ENCODE peak calls at places on chromosomes 16 and 17, in four cellular contexts. K, Q, M and I are unnamed samples.

GRCh38 chr17:56891751-56892150 is 22.1 kb downstream of the TRIM25 start:
- DNase-seq in M (peak), Q (no peak), K (peak), I (no peak)

GRCh38 chr17:4980644-4981216 is 6.7 kb downstream of the CAMTA2 start:
- DNase-seq in M (no peak), K (peak), Q (no peak), I (no peak)

GRCh38 chr16:81360135-81360534 is 45.4 kb downstream of the GAN start:
- DNase-seq in M (no peak), Q (no peak), K (no peak), I (no peak)

GRCh38 chr17:45849536-45849990 is 4.9 kb downstream of the SPPL2C start:
- DNase-seq in M (no peak), Q (no peak), K (no peak), I (no peak)

GRCh38 chr16:71360378-71360777 is 1.9 kb downstream of the CALB2 start:
- DNase-seq in M (peak), K (peak), Q (peak), I (no peak)

GRCh38 chr17:33197342-33197741 is 95.8 kb downstream of the ASIC2 start:
- DNase-seq in Q (no peak), M (no peak), K (no peak), I (no peak)

GRCh38 chr16:88784856-88785105 is 239 bp downstream of the PIEZO1 start:
- DNase-seq in K (no peak), Q (no peak), M (no peak), I (no peak)

GRCh38 chr17:40648326-40648968 is 829 bp upstream of the SMARCE1 start:
- DNase-seq in M (no peak), K (no peak), Q (no peak), I (peak)

GRCh38 chr17:4097165-4097960 is 45.5 kb downstream of the ZZEF1 start:
- DNase-seq in M (no peak), Q (no peak), K (no peak), I (no peak)

GRCh38 chr17:32275060-32276042 is 9.7 kb downstream of the RHBDL3 start:
- DNase-seq in K (peak), M (peak), Q (no peak), I (no peak)

GRCh38 chr17:66549731-66550207 is 247.4 kb downstream of the PRKCA start:
- DNase-seq in M (no peak), K (peak), Q (no peak), I (no peak)

GRCh38 chr16:52545544-52546262 is 1.2 kb downstream of the TOX3 start:
- DNase-seq in K (no peak), Q (no peak), M (no peak), I (no peak)

GRCh38 chr17:80681215-80681614 is 136.6 kb downstream of the RPTOR start:
- DNase-seq in K (no peak), Q (no peak), M (no peak), I (no peak)

GRCh38 chr16:68696514-68696913 is 40.6 kb upstream of the CDH1 start:
- DNase-seq in Q (no peak), K (no peak), M (no peak), I (no peak)

GRCh38 chr17:65071861-65072260 is 15.3 kb upstream of the GNA13 start:
- DNase-seq in M (no peak), Q (no peak), K (peak), I (no peak)

GRCh38 chr17:15384142-15384803 is 42.9 kb upstream of the TEKT3 start:
- DNase-seq in K (no peak), M (peak), Q (no peak), I (no peak)

GRCh38 chr17:69525920-69526841 is 111.7 kb downstream of the MAP2K6 start:
- DNase-seq in M (peak), Q (no peak), K (peak), I (peak)

GRCh38 chr17:50182783-50183438 is 17.1 kb downstream of the SGCA start:
- DNase-seq in Q (no peak), M (no peak), K (no peak), I (no peak)

GRCh38 chr17:50185724-50186545 is 15.5 kb downstream of the COL1A1 start:
- DNase-seq in Q (no peak), M (no peak), K (no peak), I (no peak)

GRCh38 chr17:50183439-50184001 is 17.7 kb downstream of the SGCA start:
- DNase-seq in Q (no peak), M (no peak), K (no peak), I (no peak)

GRCh38 chr17:50184057-50184456 is 17.4 kb downstream of the COL1A1 start:
- DNase-seq in M (no peak), Q (no peak), K (no peak), I (no peak)

GRCh38 chr17:50184611-50185398 is 16.6 kb downstream of the COL1A1 start:
- DNase-seq in K (no peak), M (peak), Q (no peak), I (peak)
- H3K4me3 ChIP-seq in K (no peak), M (no peak), Q (no peak), I (no peak)

DNA sequence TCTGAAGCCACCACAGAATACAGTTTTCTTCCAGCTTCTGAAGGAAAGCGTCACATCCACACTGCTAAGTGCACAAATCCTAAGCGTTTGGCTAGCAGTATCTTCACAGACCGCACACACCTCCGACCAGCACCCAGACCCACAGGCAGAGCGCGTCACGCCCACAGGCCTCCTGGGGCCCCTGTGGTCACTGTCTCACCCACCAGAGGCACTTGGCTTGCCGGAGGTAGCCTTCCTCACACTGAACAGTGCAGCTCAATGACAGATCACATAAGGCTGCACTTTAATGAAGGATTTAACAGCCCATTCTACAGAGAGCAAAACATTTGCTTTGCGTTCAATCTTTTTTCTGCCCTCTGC is 21.2 kb downstream of the SPHK1 start:
- DNase-seq in M (no peak), Q (no peak), K (no peak), I (no peak)
- TF ChIP-seq CTCF in M (no peak), Q (no peak), K (no peak), I (no peak)

DNA sequence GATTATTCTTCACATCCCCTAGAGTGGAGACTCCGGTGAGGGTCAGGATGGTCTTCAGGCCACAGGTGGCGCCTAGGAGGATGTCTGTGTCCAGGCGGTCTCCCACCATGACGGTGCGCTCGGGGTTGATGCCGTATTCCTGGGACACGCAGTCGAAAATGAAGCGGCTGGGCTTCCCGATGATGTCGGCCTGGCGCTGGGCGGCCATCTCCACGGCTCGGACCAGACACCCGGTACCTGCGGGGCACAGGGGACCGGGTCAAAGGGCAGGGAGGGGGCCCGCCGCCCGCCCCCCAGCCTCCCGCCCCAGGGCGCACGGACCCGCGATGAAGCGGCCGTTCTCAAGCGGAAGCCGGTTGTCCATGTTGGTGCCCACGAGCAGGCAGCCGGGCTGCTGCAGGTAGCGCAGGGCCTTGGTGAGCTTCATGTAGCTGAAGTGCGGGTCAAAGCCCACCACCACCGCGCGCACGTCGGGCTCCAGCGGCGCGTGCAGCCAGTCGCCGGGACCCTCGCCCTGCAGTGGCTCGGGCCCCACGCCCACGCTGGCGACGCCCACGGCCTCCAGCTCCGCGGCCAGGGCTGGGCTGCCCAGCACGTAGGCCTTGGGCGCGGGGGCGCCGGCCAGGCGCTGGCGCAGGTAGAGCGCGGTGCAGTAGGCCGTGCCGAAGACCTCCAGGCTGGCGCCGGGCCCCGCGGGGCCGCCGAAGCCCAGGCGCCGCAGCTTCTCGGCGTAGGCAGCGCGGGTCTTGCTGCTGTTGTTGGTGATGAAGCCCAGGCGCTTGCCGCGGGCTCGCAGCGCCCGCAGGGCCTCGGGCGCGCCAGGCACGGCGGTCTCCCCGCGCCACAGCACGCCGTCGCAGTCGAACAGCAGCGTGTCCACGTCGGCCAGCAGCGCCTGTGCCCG is 571 bp downstream of the PGP start:
- DNase-seq in M (no peak), Q (no peak), K (no peak), I (no peak)
- TF ChIP-seq POLR2A in M (peak), Q (no peak), K (peak), I (no peak)

DNA sequence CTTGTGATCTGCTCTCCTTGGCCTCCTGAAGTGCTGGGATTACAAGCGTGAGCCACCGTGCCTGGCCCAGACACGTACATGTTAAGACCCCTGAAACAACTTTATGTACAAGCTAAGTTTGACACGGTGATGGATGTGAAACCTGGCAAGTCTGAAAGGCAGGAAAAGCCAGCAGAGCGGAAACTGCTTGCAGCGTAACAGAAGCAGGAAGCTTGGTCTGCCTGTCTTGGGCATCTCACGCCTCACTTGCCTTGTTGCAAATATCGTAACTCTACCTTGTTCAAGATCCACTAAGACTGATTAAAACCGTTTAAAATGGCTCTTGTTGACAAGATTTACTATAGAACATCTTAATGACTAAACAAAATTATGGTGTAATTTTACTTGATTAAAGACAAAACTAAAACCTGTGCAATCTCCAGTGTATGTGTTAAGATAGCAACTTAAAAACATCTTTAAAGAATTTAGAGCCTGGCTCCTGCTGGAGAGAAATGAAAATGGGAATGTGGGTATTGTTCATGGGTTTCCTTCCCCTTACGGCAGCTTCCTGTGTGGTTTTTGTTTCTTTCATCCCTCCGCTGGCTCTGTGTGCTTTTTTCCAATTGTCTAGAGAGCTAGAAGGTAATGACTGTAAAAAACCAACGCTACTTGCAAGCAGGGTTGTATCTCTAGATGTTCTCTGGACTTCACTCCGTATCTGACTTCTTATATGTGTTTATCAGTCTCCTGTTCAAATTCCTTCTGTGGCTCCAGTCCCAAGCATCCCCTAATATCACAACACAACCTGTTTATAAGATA is 477.6 kb downstream of the XYLT1 start:
- DNase-seq in M (no peak), Q (no peak), K (no peak), I (no peak)
- H3K4me3 ChIP-seq in M (no peak), Q (no peak), K (no peak), I (no peak)

DNA sequence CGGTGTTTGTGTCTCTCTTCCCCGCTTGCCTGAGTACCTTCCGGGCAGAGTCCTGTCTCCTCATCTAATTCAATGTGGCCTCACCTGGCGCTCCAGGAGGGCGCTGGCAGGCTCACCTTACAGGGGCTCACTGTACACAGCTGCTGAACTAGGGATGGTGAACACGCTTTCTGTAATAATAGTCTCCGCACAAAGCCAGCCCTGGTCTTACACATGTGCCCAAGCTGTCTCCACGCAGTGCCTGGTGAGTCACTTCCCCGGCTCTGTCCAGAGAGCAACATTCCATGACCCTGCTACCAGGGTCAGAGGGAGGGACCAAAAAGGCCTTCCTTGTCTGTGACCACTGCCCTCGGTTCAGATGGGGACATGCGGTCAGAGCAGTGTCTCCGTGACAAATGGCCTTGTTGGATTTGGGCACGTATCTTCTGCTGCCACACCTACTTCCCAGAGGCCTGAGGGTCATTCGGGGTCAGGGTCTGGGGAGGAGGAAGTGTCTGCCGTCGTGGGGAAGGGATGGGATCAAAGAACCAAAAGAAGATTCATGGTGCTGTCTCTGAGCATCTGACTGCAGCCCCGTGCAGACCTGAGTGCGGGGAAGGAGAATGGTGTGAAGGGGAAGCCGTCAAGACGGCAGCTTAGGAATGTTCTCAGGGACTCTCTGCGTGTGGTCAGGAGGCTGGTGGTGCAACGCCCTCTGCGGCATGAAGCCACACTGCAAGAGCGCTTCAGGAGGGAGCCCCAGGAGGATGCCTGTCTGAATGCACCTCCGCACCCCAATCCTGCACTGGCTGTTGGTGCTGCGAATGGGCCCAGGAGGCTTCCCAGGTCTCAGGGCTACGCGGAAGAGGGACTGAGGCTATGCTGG is 68.8 kb downstream of the IL21R start:
- DNase-seq in M (peak), K (no peak), Q (no peak), I (peak)
- TF ChIP-seq CTCF in M (no peak), K (no peak), Q (no peak), I (no peak)

DNA sequence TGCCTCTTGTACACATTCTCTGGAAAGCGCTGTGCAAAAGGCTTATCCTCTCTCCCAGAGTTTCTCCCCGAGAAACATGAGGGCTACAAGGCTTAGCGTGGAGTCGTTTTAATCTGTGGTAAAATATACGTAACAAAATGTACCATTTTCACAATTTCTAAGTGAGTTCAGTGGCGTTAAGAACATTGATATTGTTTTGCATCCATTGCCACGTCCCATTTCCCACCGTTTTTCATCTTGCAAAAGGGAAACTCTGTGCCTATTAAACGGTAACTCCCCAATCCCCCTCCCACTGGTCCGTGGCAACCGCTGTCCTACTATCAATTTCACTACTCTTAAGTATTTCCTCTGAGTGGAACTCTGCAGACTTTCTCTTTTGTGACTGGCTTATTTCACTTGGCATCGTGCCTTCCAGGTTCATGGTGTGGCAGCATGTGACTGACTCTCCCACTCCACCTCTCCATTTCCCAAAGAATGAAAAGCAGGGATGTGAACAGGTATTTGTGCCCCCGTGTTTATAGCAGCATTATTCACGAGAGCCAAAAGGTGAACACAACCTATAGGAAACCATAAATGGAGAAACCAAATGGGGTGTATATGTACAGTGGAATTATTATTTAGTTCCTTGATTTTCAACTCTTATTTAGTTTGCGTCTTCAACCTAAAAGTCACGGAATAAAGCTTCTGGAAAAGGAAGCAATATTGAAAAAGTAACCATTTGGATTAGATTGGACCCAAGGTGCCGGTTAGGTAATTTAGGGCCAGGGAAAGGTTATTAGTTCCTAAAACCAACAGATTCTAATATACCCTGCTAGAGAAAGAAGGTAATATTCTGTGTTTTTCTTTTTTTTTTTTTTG is 1.1 kb upstream of the USP32 start:
- DNase-seq in M (peak), Q (peak), K (peak), I (peak)
- TF ChIP-seq POLR2A in M (no peak), Q (no peak), K (peak), I (no peak)

GRCh38 chr16:12507366-12507765 is 296.3 kb downstream of the CPPED1 start:
- DNase-seq in Q (no peak), K (no peak), M (no peak), I (no peak)

GRCh38 chr16:12511308-12511707 is 292.4 kb downstream of the CPPED1 start:
- DNase-seq in Q (no peak), K (no peak), M (no peak), I (no peak)

GRCh38 chr16:12509121-12509520 is 294.6 kb downstream of the CPPED1 start:
- DNase-seq in K (no peak), M (no peak), Q (no peak), I (no peak)

GRCh38 chr16:12511708-12512107 is 292.0 kb downstream of the CPPED1 start:
- DNase-seq in Q (no peak), K (no peak), M (no peak), I (no peak)

GRCh38 chr16:12508054-12508453 is 295.6 kb downstream of the CPPED1 start:
- DNase-seq in K (no peak), M (no peak), Q (no peak), I (no peak)
- H3K4me3 ChIP-seq in K (no peak), M (no peak), Q (no peak), I (no peak)

GRCh38 chr16:2749936-2750335 is 2.5 kb upstream of the SRRM2 start:
- DNase-seq in K (no peak), M (no peak), Q (no peak), I (no peak)

GRCh38 chr16:2752850-2753522 is 548 bp downstream of the SRRM2 start:
- DNase-seq in Q (peak), K (peak), M (peak), I (peak)

GRCh38 chr16:2751577-2752034 is 832 bp upstream of the SRRM2 start:
- DNase-seq in M (peak), Q (no peak), K (no peak), I (no peak)

GRCh38 chr16:2753523-2754020 is 1.1 kb downstream of the SRRM2 start:
- DNase-seq in K (no peak), M (no peak), Q (no peak), I (no peak)

DNA sequence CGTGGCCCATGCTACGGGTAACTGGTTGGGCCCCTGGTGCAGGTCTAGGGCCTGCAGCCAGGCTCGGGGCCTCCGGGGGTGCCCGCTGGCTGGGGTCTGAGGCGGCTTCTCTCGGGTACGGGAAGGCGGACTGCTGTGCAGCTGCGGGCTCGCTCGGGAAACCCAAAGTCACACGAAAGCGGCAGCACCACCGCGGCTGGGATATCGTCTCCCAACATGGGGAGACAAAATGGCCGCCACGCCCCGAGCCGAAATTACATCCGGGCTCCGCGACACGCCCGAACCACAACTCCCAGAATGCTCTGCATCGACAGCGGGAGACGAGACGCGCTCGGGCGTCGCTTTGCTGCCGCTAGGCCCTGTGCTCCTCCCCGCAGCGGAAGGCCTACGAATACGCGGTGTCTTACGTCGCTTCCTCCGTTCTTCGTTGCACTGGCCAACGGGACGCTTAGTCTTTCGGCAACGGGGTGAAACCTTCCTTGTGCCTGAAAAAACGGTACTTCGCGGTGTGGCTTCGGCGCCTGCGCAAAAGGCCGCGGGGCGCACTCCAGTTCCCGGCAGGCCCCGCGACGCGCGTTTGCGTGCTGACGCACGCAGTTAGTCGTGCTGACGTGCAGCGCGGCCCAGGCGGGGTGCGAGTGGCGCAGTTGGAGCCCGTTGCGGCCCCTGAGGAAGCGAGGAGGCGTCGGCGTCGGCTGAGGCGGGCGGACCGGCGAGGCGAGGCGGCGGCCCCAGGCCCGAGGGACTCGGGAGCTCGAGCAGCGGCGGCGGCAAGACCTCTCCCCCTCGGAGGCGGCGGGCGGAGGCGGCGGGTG is at the start of gene SRRM2:
- DNase-seq in M (peak), Q (peak), K (peak), I (peak)
- TF ChIP-seq CTCF in M (no peak), Q (peak), K (no peak), I (no peak)

GRCh38 chr17:74872313-74873035 is at the start of gene FDXR:
- DNase-seq in M (no peak), K (no peak), Q (no peak), I (no peak)
- TF ChIP-seq POLR2A in M (peak), K (peak), Q (peak), I (no peak)